ENCODE peak calls at places on chromosomes 16 and 17, in four cellular contexts. One of them, this sample, is unnamed.

GRCh38 chr16:11557811-11558210 is 28.9 kb downstream of the LITAF start:
- DNase-seq in K562: no peak
- DNase-seq in GM12878: no peak
- DNase-seq in HepG2: no peak
- DNase-seq in this sample: no peak

GRCh38 chr16:1745181-1745899 is 26.0 kb downstream of the NME3 start:
- DNase-seq in K562: no peak
- DNase-seq in GM12878: no peak
- DNase-seq in HepG2: no peak
- DNase-seq in this sample: no peak

GRCh38 chr17:61647044-61647443 is 56.0 kb upstream of the NACA2 start:
- DNase-seq in K562: no peak
- DNase-seq in GM12878: no peak
- DNase-seq in HepG2: no peak
- DNase-seq in this sample: no peak

GRCh38 chr17:11780621-11781020 is 182.4 kb downstream of the DNAH9 start:
- DNase-seq in K562: no peak
- DNase-seq in GM12878: no peak
- DNase-seq in HepG2: no peak
- DNase-seq in this sample: no peak

GRCh38 chr17:48545022-48545376 is at the start of gene HOXB2:
- DNase-seq in K562: peak
- DNase-seq in GM12878: no peak
- DNase-seq in HepG2: no peak
- DNase-seq in this sample: no peak

GRCh38 chr17:75524971-75525805 is at the start of gene LLGL2:
- DNase-seq in K562: peak
- DNase-seq in GM12878: no peak
- DNase-seq in HepG2: peak
- DNase-seq in this sample: peak

GRCh38 chr16:6558133-6558532 is 774.5 kb upstream of the RBFOX1 start:
- DNase-seq in K562: no peak
- DNase-seq in GM12878: no peak
- DNase-seq in HepG2: no peak
- DNase-seq in this sample: no peak

GRCh38 chr17:75595919-75596310 is 8.3 kb downstream of the MYO15B start:
- DNase-seq in K562: no peak
- DNase-seq in GM12878: no peak
- DNase-seq in HepG2: no peak
- DNase-seq in this sample: no peak

GRCh38 chr16:68503334-68503733 is 35.8 kb upstream of the ZFP90 start:
- DNase-seq in K562: no peak
- DNase-seq in GM12878: no peak
- DNase-seq in HepG2: no peak
- DNase-seq in this sample: no peak

GRCh38 chr16:89994389-89994720 is 24.9 kb downstream of the DBNDD1 start:
- DNase-seq in K562: no peak
- DNase-seq in GM12878: no peak
- DNase-seq in HepG2: no peak
- DNase-seq in this sample: no peak

GRCh38 chr16:19136549-19137196 is 22.9 kb downstream of the ITPRIPL2 start:
- DNase-seq in K562: no peak
- DNase-seq in GM12878: no peak
- DNase-seq in HepG2: no peak
- DNase-seq in this sample: no peak

GRCh38 chr17:36880506-36880905 is 56.8 kb upstream of the LHX1 start:
- DNase-seq in K562: no peak
- DNase-seq in GM12878: no peak
- DNase-seq in HepG2: no peak
- DNase-seq in this sample: no peak

GRCh38 chr17:33874617-33875060 is 380.4 kb upstream of the CCL2 start:
- DNase-seq in K562: peak
- DNase-seq in GM12878: no peak
- DNase-seq in HepG2: no peak
- DNase-seq in this sample: no peak

GRCh38 chr16:81008151-81008789 is 1.3 kb downstream of the CENPN start:
- DNase-seq in K562: no peak
- DNase-seq in GM12878: no peak
- DNase-seq in HepG2: no peak
- DNase-seq in this sample: no peak

GRCh38 chr17:55622547-55622946 is 100.1 kb downstream of the TMEM100 start:
- DNase-seq in K562: no peak
- DNase-seq in GM12878: no peak
- DNase-seq in HepG2: no peak
- DNase-seq in this sample: no peak

GRCh38 chr16:88726408-88726749 is 20.1 kb downstream of the CTU2 start:
- DNase-seq in K562: no peak
- DNase-seq in GM12878: no peak
- DNase-seq in HepG2: no peak
- DNase-seq in this sample: no peak

GRCh38 chr17:69179227-69179952 is 37.7 kb upstream of the ABCA6 start:
- DNase-seq in K562: no peak
- DNase-seq in GM12878: no peak
- DNase-seq in HepG2: no peak
- DNase-seq in this sample: no peak

GRCh38 chr17:44972953-44973352 is 4.8 kb upstream of the C1QL1 start:
- DNase-seq in K562: no peak
- DNase-seq in GM12878: no peak
- DNase-seq in HepG2: peak
- DNase-seq in this sample: no peak

GRCh38 chr17:8935194-8935593 is 30.3 kb downstream of the PIK3R5 start:
- DNase-seq in K562: no peak
- DNase-seq in GM12878: no peak
- DNase-seq in HepG2: no peak
- DNase-seq in this sample: no peak

GRCh38 chr17:80408872-80409271 is 6.1 kb upstream of the ENDOV start:
- DNase-seq in K562: no peak
- DNase-seq in GM12878: no peak
- DNase-seq in HepG2: no peak
- DNase-seq in this sample: no peak

GRCh38 chr16:88568710-88569613 is 1.2 kb upstream of the ZC3H18 start:
- DNase-seq in K562: no peak
- DNase-seq in GM12878: no peak
- DNase-seq in HepG2: no peak
- DNase-seq in this sample: no peak

GRCh38 chr17:8662973-8663372 is 32.4 kb upstream of the MYH10 start:
- DNase-seq in K562: no peak
- DNase-seq in GM12878: no peak
- DNase-seq in HepG2: no peak
- DNase-seq in this sample: no peak

GRCh38 chr17:81890447-81891302 is 711 bp downstream of the ALYREF start:
- DNase-seq in K562: peak
- DNase-seq in GM12878: no peak
- DNase-seq in HepG2: no peak
- DNase-seq in this sample: no peak

GRCh38 chr16:12502671-12503070 is 301.0 kb downstream of the CPPED1 start:
- DNase-seq in K562: no peak
- DNase-seq in GM12878: no peak
- DNase-seq in HepG2: no peak
- DNase-seq in this sample: no peak

GRCh38 chr16:67394271-67395104 is 1.2 kb upstream of the TPPP3 start:
- DNase-seq in K562: no peak
- DNase-seq in GM12878: no peak
- DNase-seq in HepG2: no peak
- DNase-seq in this sample: peak

GRCh38 chr16:49631521-49632041 is 224.3 kb downstream of the ZNF423 start:
- DNase-seq in K562: no peak
- DNase-seq in GM12878: no peak
- DNase-seq in HepG2: no peak
- DNase-seq in this sample: no peak

GRCh38 chr17:79461041-79461440 is 149.8 kb downstream of the RBFOX3 start:
- DNase-seq in K562: no peak
- DNase-seq in GM12878: no peak
- DNase-seq in HepG2: no peak
- DNase-seq in this sample: no peak

GRCh38 chr17:7930841-7931631 is 710 bp downstream of the TRAPPC1 start:
- DNase-seq in K562: no peak
- DNase-seq in GM12878: no peak
- DNase-seq in HepG2: no peak
- DNase-seq in this sample: no peak

GRCh38 chr16:55856950-55857349 is 18.2 kb downstream of the CES5A start:
- DNase-seq in K562: no peak
- DNase-seq in GM12878: no peak
- DNase-seq in HepG2: no peak
- DNase-seq in this sample: no peak

GRCh38 chr16:31113420-31114124 is 3.9 kb upstream of the KAT8 start:
- DNase-seq in K562: no peak
- DNase-seq in GM12878: no peak
- DNase-seq in HepG2: peak
- DNase-seq in this sample: no peak

GRCh38 chr17:73492802-73493139 is 151.5 kb downstream of the SDK2 start:
- DNase-seq in K562: no peak
- DNase-seq in GM12878: no peak
- DNase-seq in HepG2: no peak
- DNase-seq in this sample: peak

GRCh38 chr16:84096447-84097005 is 20.2 kb downstream of the MBTPS1 start:
- DNase-seq in K562: no peak
- DNase-seq in GM12878: no peak
- DNase-seq in HepG2: peak
- DNase-seq in this sample: no peak

GRCh38 chr16:12009462-12009861 is 32.9 kb downstream of the SNX29 start:
- DNase-seq in K562: no peak
- DNase-seq in GM12878: no peak
- DNase-seq in HepG2: no peak
- DNase-seq in this sample: no peak

GRCh38 chr16:87723224-87723619 is 42.6 kb downstream of the KLHDC4 start:
- DNase-seq in K562: peak
- DNase-seq in GM12878: peak
- DNase-seq in HepG2: no peak
- DNase-seq in this sample: no peak

GRCh38 chr17:29929544-29930398 is at the start of gene SSH2:
- DNase-seq in K562: peak
- DNase-seq in GM12878: peak
- DNase-seq in HepG2: peak
- DNase-seq in this sample: peak

GRCh38 chr17:18009609-18010420 is 29.2 kb downstream of the ATPAF2 start:
- DNase-seq in K562: no peak
- DNase-seq in GM12878: no peak
- DNase-seq in HepG2: no peak
- DNase-seq in this sample: no peak

GRCh38 chr16:22138482-22138881 is 23.8 kb upstream of the SDR42E2 start:
- DNase-seq in K562: no peak
- DNase-seq in GM12878: no peak
- DNase-seq in HepG2: no peak
- DNase-seq in this sample: no peak
- TF ChIP-seq SP1 in K562: no peak
- TF ChIP-seq SP1 in GM12878: no peak
- TF ChIP-seq SP1 in HepG2: no peak
- TF ChIP-seq SP1 in this sample: no peak

GRCh38 chr16:311725-312124 is 28.8 kb downstream of the PDIA2 start:
- DNase-seq in K562: no peak
- DNase-seq in GM12878: no peak
- DNase-seq in HepG2: no peak
- DNase-seq in this sample: no peak
- TF ChIP-seq ESRRA in K562: no peak
- TF ChIP-seq ESRRA in GM12878: no peak
- TF ChIP-seq ESRRA in HepG2: no peak
- TF ChIP-seq ESRRA in this sample: no peak

GRCh38 chr16:86349338-86349900 is 160.9 kb upstream of the FOXF1 start:
- DNase-seq in K562: no peak
- DNase-seq in GM12878: no peak
- DNase-seq in HepG2: no peak
- DNase-seq in this sample: no peak
- TF ChIP-seq SP1 in K562: no peak
- TF ChIP-seq SP1 in GM12878: no peak
- TF ChIP-seq SP1 in HepG2: no peak
- TF ChIP-seq SP1 in this sample: no peak

GRCh38 chr16:79272141-79272577 is 328.4 kb downstream of the MAF start:
- DNase-seq in K562: no peak
- DNase-seq in GM12878: no peak
- DNase-seq in HepG2: no peak
- DNase-seq in this sample: no peak
- TF ChIP-seq ESRRA in K562: no peak
- TF ChIP-seq ESRRA in GM12878: no peak
- TF ChIP-seq ESRRA in HepG2: no peak
- TF ChIP-seq ESRRA in this sample: no peak

GRCh38 chr17:35287286-35287811 is 44.5 kb downstream of the SLFN5 start:
- DNase-seq in K562: no peak
- DNase-seq in GM12878: peak
- DNase-seq in HepG2: no peak
- DNase-seq in this sample: no peak

GRCh38 chr17:35283767-35284166 is 40.9 kb downstream of the SLFN5 start:
- DNase-seq in K562: no peak
- DNase-seq in GM12878: no peak
- DNase-seq in HepG2: no peak
- DNase-seq in this sample: no peak

GRCh38 chr17:35284955-35285354 is 42.1 kb downstream of the SLFN5 start:
- DNase-seq in K562: no peak
- DNase-seq in GM12878: no peak
- DNase-seq in HepG2: no peak
- DNase-seq in this sample: no peak

GRCh38 chr17:35289222-35289621 is 46.4 kb downstream of the SLFN5 start:
- DNase-seq in K562: no peak
- DNase-seq in GM12878: no peak
- DNase-seq in HepG2: no peak
- DNase-seq in this sample: no peak

GRCh38 chr17:35286120-35286781 is 43.4 kb downstream of the SLFN5 start:
- DNase-seq in K562: no peak
- DNase-seq in GM12878: peak
- DNase-seq in HepG2: no peak
- DNase-seq in this sample: no peak
- TF ChIP-seq SP1 in K562: no peak
- TF ChIP-seq SP1 in GM12878: no peak
- TF ChIP-seq SP1 in HepG2: no peak
- TF ChIP-seq SP1 in this sample: no peak

DNA sequence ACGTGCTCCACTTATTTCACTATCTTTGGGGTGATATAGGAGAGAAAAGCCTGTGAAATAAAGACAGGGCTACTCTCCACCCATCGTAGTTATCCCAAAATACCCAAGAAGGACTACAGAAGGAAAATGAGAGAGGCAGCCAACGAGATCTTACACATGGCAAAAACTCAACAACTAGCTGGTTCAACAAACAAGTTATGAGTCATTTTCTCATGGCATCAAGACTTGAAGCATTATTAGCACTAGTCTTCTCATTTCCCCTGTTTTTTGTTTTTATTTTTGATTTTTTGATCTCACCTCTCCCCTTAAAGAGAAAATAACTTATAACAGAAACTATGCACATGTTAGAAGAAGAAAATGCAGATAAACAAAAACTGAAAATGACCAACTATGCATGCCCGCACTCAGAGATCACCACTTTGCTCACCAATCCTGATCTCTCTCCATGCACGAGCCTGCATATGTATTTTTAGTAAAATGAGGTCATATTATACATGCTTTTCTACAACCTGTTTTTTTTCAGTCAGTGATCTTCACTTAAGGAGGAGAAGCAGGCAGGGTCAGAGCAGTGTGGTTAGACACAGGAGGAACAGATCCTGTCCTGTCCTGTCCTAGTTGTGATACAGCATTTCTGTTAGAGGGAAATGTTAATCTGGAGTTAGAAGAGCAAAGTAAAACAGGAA is 22.8 kb downstream of the FAM117A start:
- DNase-seq in K562: no peak
- DNase-seq in GM12878: no peak
- DNase-seq in HepG2: no peak
- DNase-seq in this sample: no peak
- TF ChIP-seq ESRRA in K562: no peak
- TF ChIP-seq ESRRA in GM12878: no peak
- TF ChIP-seq ESRRA in HepG2: no peak
- TF ChIP-seq ESRRA in this sample: no peak

GRCh38 chr17:64739316-64740058 is 77.4 kb upstream of the SMURF2 start:
- DNase-seq in K562: no peak
- DNase-seq in GM12878: no peak
- DNase-seq in HepG2: peak
- DNase-seq in this sample: no peak
- TF ChIP-seq SP1 in K562: no peak
- TF ChIP-seq SP1 in GM12878: no peak
- TF ChIP-seq SP1 in HepG2: no peak
- TF ChIP-seq SP1 in this sample: no peak

This sample was measured in WTC11.